ENCODE peak calls at places on chromosomes 4 and X, in four cellular contexts. H is neuronal stem cell, M is GM23248, W is keratinocyte. P is an unnamed sample.

GRCh38 chr4:51840791-51841190 is 2.2 kb upstream of the DCUN1D4 start:
- DNase-seq in H (no peak), W (no peak), M (peak), P (no peak)

GRCh38 chr4:99025506-99025905 is 30.0 kb downstream of the METAP1 start:
- DNase-seq in M (no peak), W (no peak), H (no peak), P (no peak)

GRCh38 chr4:113725963-113726362 is 35.6 kb downstream of the CAMK2D start:
- DNase-seq in W (no peak), M (no peak), H (no peak), P (no peak)

GRCh38 chr4:173415092-173415491 is 16.2 kb upstream of the SCRG1 start:
- DNase-seq in M (no peak), H (no peak), W (no peak), P (no peak)

GRCh38 chr4:67988986-67989385 is 25.7 kb upstream of the TMPRSS11A start:
- DNase-seq in W (no peak), H (no peak), M (peak), P (no peak)

GRCh38 chr4:6914448-6914847 is 4.8 kb downstream of the TBC1D14 start:
- DNase-seq in H (no peak), W (no peak), M (no peak), P (no peak)

GRCh38 chr4:113760094-113760851 is 1.3 kb downstream of the CAMK2D start:
- DNase-seq in M (peak), H (no peak), W (no peak), P (peak)

GRCh38 chrX:150227321-150227860 is 135.7 kb upstream of the MAMLD1 start:
- DNase-seq in W (no peak), M (no peak), H (no peak), P (no peak)

GRCh38 chr4:43837604-43838003 is 611.0 kb downstream of the KCTD8 start:
- DNase-seq in M (no peak), W (no peak), H (no peak), P (no peak)

GRCh38 chr4:135201081-135201480 is 999.5 kb upstream of the PABPC4L start:
- DNase-seq in H (no peak), W (no peak), M (no peak), P (no peak)

GRCh38 chr4:145878501-145879435 is 59.9 kb downstream of the ZNF827 start:
- DNase-seq in W (no peak), M (peak), H (no peak), P (no peak)

GRCh38 chrX:83160096-83160495 is 348.0 kb upstream of the POU3F4 start:
- DNase-seq in W (no peak), H (no peak), M (no peak), P (no peak)

GRCh38 chr4:48269861-48270515 is 350 bp upstream of the TEC start:
- DNase-seq in W (peak), H (peak), M (peak), P (peak)

GRCh38 chr4:81827568-81828202 is 356.0 kb upstream of the RASGEF1B start:
- DNase-seq in H (no peak), M (peak), W (no peak), P (no peak)

GRCh38 chrX:138917781-138918180 is 206.3 kb upstream of the FGF13 start:
- DNase-seq in M (peak), W (no peak), H (no peak), P (no peak)

GRCh38 chrX:110941906-110942305 is 146.3 kb upstream of the CHRDL1 start:
- DNase-seq in W (no peak), H (no peak), M (no peak), P (no peak)

GRCh38 chr4:70183168-70183939 is 12.2 kb upstream of the ODAM start:
- DNase-seq in W (no peak), H (peak), M (peak), P (peak)

GRCh38 chr4:6750302-6751221 is 32.0 kb upstream of the KIAA0232 start:
- DNase-seq in M (no peak), H (no peak), W (no peak), P (no peak)

GRCh38 chrX:79413009-79413408 is 45.9 kb upstream of the ITM2A start:
- DNase-seq in H (no peak), W (no peak), M (peak), P (peak)

GRCh38 chrX:102712967-102713677 is 874 bp downstream of the GPRASP2 start:
- DNase-seq in M (peak), H (peak), W (no peak), P (peak)

GRCh38 chr4:3683744-3684421 is 82.3 kb upstream of the ADRA2C start:
- DNase-seq in M (no peak), W (no peak), H (no peak), P (no peak)

GRCh38 chr4:48970471-48970921 is 15.6 kb upstream of the CWH43 start:
- DNase-seq in H (no peak), M (peak), W (peak), P (no peak)

GRCh38 chr4:109389367-109390118 is 44.1 kb upstream of the SEC24B start:
- DNase-seq in H (no peak), M (no peak), W (no peak), P (no peak)

GRCh38 chr4:95546866-95547707 is 1.7 kb downstream of the UNC5C start:
- DNase-seq in H (no peak), W (no peak), M (peak), P (no peak)

GRCh38 chr4:57020467-57021101 is 41.9 kb downstream of the POLR2B start:
- DNase-seq in H (no peak), W (peak), M (peak), P (no peak)

GRCh38 chrX:107449490-107450175 is at the start of gene FRMPD3:
- DNase-seq in W (no peak), H (peak), M (peak), P (no peak)

GRCh38 chr4:42844422-42844821 is 48.1 kb upstream of the GRXCR1 start:
- DNase-seq in H (no peak), M (no peak), W (no peak), P (no peak)

GRCh38 chr4:108135549-108136209 is 33.1 kb downstream of the LEF1 start:
- DNase-seq in M (no peak), W (no peak), H (peak), P (no peak)

GRCh38 chr4:37822220-37822619 is 4.3 kb upstream of the PGM2 start:
- DNase-seq in H (no peak), M (no peak), W (no peak), P (no peak)

GRCh38 chr4:54658321-54659093 is 750 bp downstream of the KIT start:
- DNase-seq in W (no peak), H (peak), M (peak), P (peak)

GRCh38 chrX:371907-372306 is 14.8 kb downstream of the PPP2R3B start:
- DNase-seq in W (no peak), M (no peak), H (no peak), P (no peak)

GRCh38 chrX:81489987-81490386 is 288.1 kb downstream of the SH3BGRL start:
- DNase-seq in H (no peak), W (no peak), M (peak), P (no peak)

GRCh38 chr4:73450398-73451004 is 14.5 kb downstream of the AFP start:
- DNase-seq in H (no peak), W (peak), M (peak), P (peak)

GRCh38 chr4:3877236-3877635 is 111.1 kb downstream of the ADRA2C start:
- DNase-seq in H (no peak), M (peak), W (no peak), P (no peak)

GRCh38 chr4:24979554-24979953 is 51.2 kb downstream of the LGI2 start:
- DNase-seq in W (no peak), M (peak), H (no peak), P (no peak)

GRCh38 chr4:42306221-42307109 is 90.8 kb upstream of the SHISA3 start:
- DNase-seq in W (no peak), H (no peak), M (peak), P (no peak)

GRCh38 chr4:144621681-144622080 is 24.3 kb upstream of the HHIP start:
- DNase-seq in W (no peak), H (no peak), M (no peak), P (no peak)

GRCh38 chr4:159060161-159060560 is 42.7 kb upstream of the RAPGEF2 start:
- DNase-seq in W (no peak), M (no peak), H (no peak), P (no peak)

GRCh38 chrX:67564475-67564874 is 20.7 kb downstream of the AR start:
- DNase-seq in W (no peak), M (no peak), H (no peak), P (no peak)

GRCh38 chr4:30882995-30883675 is 163.0 kb downstream of the PCDH7 start:
- DNase-seq in H (no peak), M (no peak), W (no peak), P (no peak)
- H3K4me2 ChIP-seq in H (no peak), M (no peak), W (no peak), P (no peak)

DNA sequence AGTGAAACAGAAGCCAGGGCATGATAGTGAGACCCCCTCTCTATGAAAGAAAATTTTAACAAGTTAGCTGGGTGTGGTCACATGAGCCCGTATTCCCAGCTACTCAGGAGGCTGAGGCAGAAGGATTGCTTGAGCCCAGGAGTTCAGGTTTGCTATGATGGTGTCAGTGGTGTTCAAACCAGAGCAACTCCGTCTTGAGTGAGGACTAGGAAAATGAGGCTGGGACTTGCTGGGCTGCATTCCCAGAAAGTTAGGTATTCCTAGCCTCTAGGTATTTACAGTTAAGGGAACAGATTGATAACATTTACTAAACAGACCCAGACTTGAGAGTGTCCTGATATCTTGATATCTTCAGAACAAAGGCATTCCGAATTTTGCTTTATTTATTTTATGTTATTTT is 37.0 kb upstream of the NOCT start:
- DNase-seq in H (no peak), W (no peak), M (no peak), P (no peak)
- H3K4me2 ChIP-seq in H (no peak), W (peak), M (no peak), P (no peak)

DNA sequence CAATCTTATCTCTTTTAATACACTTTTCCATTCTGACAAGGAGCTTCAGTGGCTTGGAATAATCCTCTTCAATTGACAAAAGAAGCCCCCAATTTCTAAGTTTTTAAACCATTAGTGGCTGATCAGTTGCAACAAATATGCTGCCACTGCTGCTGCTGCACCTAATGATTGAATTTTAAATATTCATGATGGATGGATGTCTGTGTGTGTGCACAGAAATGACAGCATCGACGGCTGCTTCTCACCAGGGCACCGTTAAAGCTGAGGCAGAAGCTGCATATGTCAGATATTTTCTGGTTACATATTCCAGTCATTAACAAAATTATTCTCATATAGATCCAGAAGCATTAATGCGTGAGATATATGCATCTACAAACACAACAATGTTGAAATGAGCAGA is 182.4 kb downstream of the MGST2 start:
- DNase-seq in M (no peak), W (no peak), H (no peak), P (no peak)
- H3K4me2 ChIP-seq in M (no peak), W (no peak), H (no peak), P (no peak)

GRCh38 chr4:2290974-2291704 is 29.2 kb upstream of the MXD4 start:
- DNase-seq in H (no peak), M (no peak), W (no peak), P (no peak)
- H3K4me2 ChIP-seq in H (no peak), M (no peak), W (no peak), P (no peak)

GRCh38 chrX:136762820-136763452 is 17.8 kb downstream of the ARHGEF6 start:
- DNase-seq in M (no peak), H (no peak), W (no peak), P (no peak)
- H3K4me2 ChIP-seq in M (no peak), H (no peak), W (no peak), P (no peak)

GRCh38 chr4:148442830-148443549 is 776 bp upstream of the NR3C2 start:
- DNase-seq in W (no peak), H (no peak), M (no peak), P (no peak)

GRCh38 chr4:148445903-148446261 is 3.7 kb upstream of the NR3C2 start:
- DNase-seq in W (no peak), H (peak), M (no peak), P (no peak)

GRCh38 chr4:148443550-148444295 is 1.5 kb upstream of the NR3C2 start:
- DNase-seq in H (peak), M (peak), W (no peak), P (no peak)

GRCh38 chr4:148445071-148445902 is 3.1 kb upstream of the NR3C2 start:
- DNase-seq in H (peak), W (no peak), M (peak), P (no peak)

DNA sequence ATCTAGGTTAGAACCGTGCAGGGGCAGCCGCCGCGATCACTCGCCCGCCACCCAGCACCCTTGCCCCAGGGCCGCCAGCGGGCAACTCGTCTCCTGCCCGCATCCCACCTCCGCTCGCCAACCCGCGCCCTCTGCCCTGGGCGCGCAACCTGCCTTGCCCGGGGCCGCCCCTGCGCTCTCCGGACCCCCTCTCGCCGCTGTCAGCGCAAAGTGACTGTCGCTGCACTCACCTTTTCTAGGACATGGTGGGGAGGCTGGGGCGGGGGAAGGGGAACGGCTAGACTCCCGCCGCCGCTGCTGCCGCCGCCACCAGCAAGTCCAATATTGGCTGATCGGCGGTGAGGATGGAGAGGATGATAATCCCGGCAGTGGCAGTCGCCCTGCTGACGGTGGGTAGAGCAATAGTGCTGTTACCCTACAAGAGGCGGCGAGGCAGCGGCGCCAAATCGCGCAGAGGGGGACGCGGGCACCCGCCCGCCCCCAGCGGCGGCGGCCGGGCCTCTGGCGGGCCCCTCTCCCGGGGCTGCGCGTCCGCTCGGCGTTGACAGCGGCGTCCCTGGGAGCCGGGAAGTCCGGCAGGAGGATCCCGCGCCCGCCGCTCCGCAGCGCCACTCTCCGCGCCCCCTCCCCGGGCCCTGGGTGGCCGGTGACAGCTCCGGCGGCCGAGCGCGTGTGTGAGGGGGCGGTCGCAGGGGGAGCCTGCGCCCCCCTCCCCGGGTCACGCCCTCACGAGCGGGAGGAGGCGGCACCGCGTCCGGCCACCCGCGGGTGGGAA is 2.3 kb upstream of the NR3C2 start:
- DNase-seq in W (no peak), M (peak), H (peak), P (no peak)
- H3K4me2 ChIP-seq in W (peak), M (peak), H (peak), P (peak)

DNA sequence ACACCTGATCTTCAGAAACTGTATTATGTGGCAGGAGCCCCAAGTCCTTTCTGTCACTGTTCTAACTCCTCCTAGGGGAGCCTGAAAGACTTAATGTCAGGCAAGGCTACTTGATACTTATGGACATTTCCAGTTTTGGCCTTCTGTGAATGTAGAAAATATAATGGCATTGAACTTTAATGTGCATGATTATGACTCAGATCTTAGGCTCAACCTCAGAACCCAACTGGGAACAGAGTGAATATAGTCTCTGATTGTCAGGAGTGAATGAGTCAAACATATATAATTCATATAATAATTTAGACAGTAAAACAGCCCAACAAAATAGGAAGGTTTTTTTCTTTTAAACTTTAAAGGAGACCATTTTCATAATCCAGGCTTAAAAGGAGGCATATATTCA is 297.9 kb downstream of the ANKRD50 start:
- DNase-seq in H (no peak), M (peak), W (no peak), P (no peak)
- H3K4me2 ChIP-seq in H (no peak), M (peak), W (no peak), P (no peak)

DNA sequence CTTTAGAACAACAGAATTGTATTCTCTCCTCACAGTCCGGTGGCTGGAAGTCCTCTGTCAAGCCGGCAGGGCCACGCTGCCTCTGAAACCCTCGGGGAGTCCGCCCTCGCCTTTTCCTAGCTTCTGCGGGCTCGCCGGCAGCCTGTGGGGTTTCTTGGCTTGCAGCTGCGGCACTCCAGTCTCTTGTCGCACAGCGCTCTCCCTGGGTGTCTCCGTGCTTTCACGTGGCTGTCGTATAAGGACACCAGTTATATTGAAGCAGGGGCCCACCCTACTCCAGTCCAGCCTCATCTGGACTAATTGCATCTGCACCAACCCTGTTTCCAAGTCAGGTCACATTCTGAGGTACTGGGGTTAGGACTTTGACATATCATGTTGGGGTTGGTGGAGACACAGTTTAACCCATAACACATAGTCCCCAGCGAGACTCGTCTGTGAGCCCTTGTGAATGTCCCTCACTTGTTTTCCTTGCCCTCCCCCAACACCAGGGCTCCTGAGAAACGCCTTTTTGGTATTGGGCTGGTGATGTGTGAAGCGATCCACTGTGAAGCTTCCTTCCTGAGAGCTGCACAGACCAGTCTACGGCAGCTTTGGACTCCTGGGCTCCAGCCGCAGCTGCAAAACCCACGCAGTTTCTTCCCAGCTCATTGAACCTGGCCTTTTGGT is 22.7 kb downstream of the TMEM131L start:
- DNase-seq in W (no peak), H (no peak), M (peak), P (no peak)
- H3K4me2 ChIP-seq in W (peak), H (no peak), M (peak), P (no peak)

P was measured in A549.